ENCODE peak calls at places on chromosomes 4 and X, in nine cellular contexts. N is kidney, R is dorsolateral prefrontal cortex, A is fibroblast of mammary gland, F is fibroblast of pulmonary artery, B is transverse colon, Y is heart left ventricle, M is neural progenitor cell, W is left ventricle myocardium inferior. I is an unnamed sample.

GRCh38 chrX:106606583-106606982 is 5.2 kb upstream of the RADX start:
- DNase-seq in N (no peak), R (no peak), A (peak), F (peak), B (no peak), Y (no peak), M (no peak), W (no peak), I (no peak)

GRCh38 chrX:149314031-149314430 is 191.1 kb downstream of the IDS start:
- DNase-seq in N (no peak), R (no peak), A (peak), F (peak), B (no peak), Y (no peak), M (no peak), W (no peak), I (no peak)

GRCh38 chr4:73653695-73654106 is 33.5 kb upstream of the RASSF6 start:
- DNase-seq in N (no peak), R (no peak), A (peak), F (peak), B (peak), Y (no peak), M (peak), W (no peak), I (peak)

GRCh38 chr4:57490520-57490919 is 380.3 kb upstream of the IGFBP7 start:
- DNase-seq in N (peak), R (no peak), A (no peak), F (peak), B (no peak), Y (peak), M (no peak), W (no peak), I (no peak)

GRCh38 chr4:17055788-17056187 is 157.3 kb upstream of the LDB2 start:
- DNase-seq in N (no peak), R (peak), A (peak), F (peak), B (no peak), Y (no peak), M (no peak), W (no peak), I (peak)

GRCh38 chr4:45855857-45856256 is 268.0 kb downstream of the GABRG1 start:
- DNase-seq in N (no peak), R (no peak), A (no peak), F (no peak), B (no peak), Y (no peak), M (no peak), W (no peak), I (no peak)

GRCh38 chr4:33067221-33067620 is 2347.1 kb downstream of the PCDH7 start:
- DNase-seq in N (no peak), R (no peak), A (peak), F (no peak), B (no peak), Y (no peak), M (no peak), W (no peak), I (no peak)

GRCh38 chrX:71604141-71604540 is 14.2 kb downstream of the CXCR3 start:
- DNase-seq in N (no peak), R (no peak), A (peak), F (peak), B (no peak), Y (no peak), M (no peak), W (no peak), I (no peak)

GRCh38 chr4:103050736-103051436 is 25.7 kb downstream of the SLC9B2 start:
- DNase-seq in N (no peak), R (no peak), A (peak), F (no peak), B (no peak), Y (no peak), M (no peak), W (no peak), I (no peak)

GRCh38 chr4:111792592-111792991 is 352.7 kb upstream of the FAM241A start:
- DNase-seq in N (no peak), R (no peak), A (no peak), F (no peak), B (no peak), Y (no peak), M (no peak), W (no peak), I (no peak)

GRCh38 chrX:43756076-43756475 is 100.0 kb downstream of the MAOA start:
- DNase-seq in N (no peak), R (no peak), A (no peak), F (no peak), B (no peak), Y (no peak), M (no peak), W (no peak), I (no peak)

GRCh38 chr4:16199132-16199531 is 27.1 kb downstream of the TAPT1 start:
- DNase-seq in N (no peak), R (no peak), A (peak), F (peak), B (no peak), Y (no peak), M (peak), W (no peak), I (peak)

GRCh38 chr4:8922481-8922880 is 50.8 kb upstream of the HMX1 start:
- DNase-seq in N (no peak), R (no peak), A (no peak), F (no peak), B (no peak), Y (no peak), M (no peak), W (no peak), I (no peak)

GRCh38 chr4:67896421-67897065 is 12.7 kb upstream of the TMPRSS11D start:
- DNase-seq in N (no peak), R (no peak), A (no peak), F (no peak), B (no peak), Y (no peak), M (no peak), W (no peak), I (no peak)

GRCh38 chr4:96183630-96184029 is 343.7 kb downstream of the PDHA2 start:
- DNase-seq in N (no peak), R (no peak), A (no peak), F (no peak), B (no peak), Y (no peak), M (no peak), W (no peak), I (no peak)

GRCh38 chrX:123803331-123803983 is 56.4 kb upstream of the XIAP start:
- DNase-seq in N (no peak), R (peak), A (peak), F (peak), B (no peak), Y (no peak), M (no peak), W (no peak), I (peak)

GRCh38 chrX:44903107-44903506 is 30.1 kb downstream of the KDM6A start:
- DNase-seq in N (no peak), R (no peak), A (peak), F (peak), B (no peak), Y (no peak), M (no peak), W (no peak), I (peak)

GRCh38 chrX:123648028-123648810 is 84.6 kb downstream of the THOC2 start:
- DNase-seq in N (peak), R (no peak), A (peak), F (peak), B (peak), Y (no peak), M (peak), W (no peak), I (peak)

GRCh38 chr4:103012085-103012484 is 7.4 kb downstream of the SLC9B1 start:
- DNase-seq in N (no peak), R (no peak), A (peak), F (peak), B (no peak), Y (no peak), M (no peak), W (no peak), I (no peak)

GRCh38 chr4:5976431-5976830 is 41.8 kb downstream of the C4orf50 start:
- DNase-seq in N (peak), R (peak), A (no peak), F (no peak), B (no peak), Y (no peak), M (no peak), W (no peak), I (no peak)

GRCh38 chr4:184331155-184331995 is 113.7 kb upstream of the ENPP6 start:
- DNase-seq in N (no peak), R (no peak), A (no peak), F (no peak), B (peak), Y (peak), M (no peak), W (no peak), I (no peak)

GRCh38 chrX:150525061-150525919 is 43.1 kb upstream of the MTM1 start:
- DNase-seq in N (no peak), R (peak), A (no peak), F (no peak), B (no peak), Y (peak), M (no peak), W (peak), I (no peak)

GRCh38 chrX:31279359-31279758 is 207.5 kb upstream of the FTHL17 start:
- DNase-seq in N (no peak), R (no peak), A (peak), F (peak), B (no peak), Y (no peak), M (peak), W (no peak), I (peak)

GRCh38 chr4:146478009-146478408 is 43.7 kb downstream of the SLC10A7 start:
- DNase-seq in N (no peak), R (no peak), A (no peak), F (no peak), B (no peak), Y (no peak), M (peak), W (no peak), I (no peak)

GRCh38 chrX:110915120-110915519 is 119.5 kb upstream of the CHRDL1 start:
- DNase-seq in N (no peak), R (no peak), A (peak), F (peak), B (no peak), Y (no peak), M (no peak), W (no peak), I (no peak)

GRCh38 chrX:44010626-44011025 is 37.4 kb upstream of the NDP start:
- DNase-seq in N (no peak), R (no peak), A (no peak), F (no peak), B (no peak), Y (no peak), M (no peak), W (no peak), I (no peak)

GRCh38 chrX:19886375-19886774 is 1.0 kb downstream of the SH3KBP1 start:
- DNase-seq in N (no peak), R (no peak), A (no peak), F (no peak), B (no peak), Y (no peak), M (peak), W (no peak), I (no peak)

GRCh38 chr4:15434086-15434485 is 6.3 kb downstream of the C1QTNF7 start:
- DNase-seq in N (no peak), R (no peak), A (peak), F (peak), B (no peak), Y (no peak), M (no peak), W (no peak), I (no peak)

GRCh38 chr4:7815562-7815961 is 124.1 kb downstream of the AFAP1 start:
- DNase-seq in N (no peak), R (no peak), A (peak), F (peak), B (no peak), Y (no peak), M (no peak), W (no peak), I (no peak)

GRCh38 chr4:17347445-17347844 is 164.4 kb downstream of the QDPR start:
- DNase-seq in N (no peak), R (no peak), A (peak), F (peak), B (no peak), Y (no peak), M (peak), W (no peak), I (peak)

GRCh38 chr4:182975806-182976205 is 58.6 kb upstream of the DCTD start:
- DNase-seq in N (no peak), R (no peak), A (peak), F (peak), B (no peak), Y (no peak), M (no peak), W (no peak), I (peak)

GRCh38 chr4:108006361-108006760 is 16.7 kb downstream of the HADH start:
- DNase-seq in N (no peak), R (no peak), A (no peak), F (no peak), B (no peak), Y (no peak), M (no peak), W (no peak), I (no peak)

GRCh38 chr4:42015438-42015837 is 25.1 kb downstream of the SLC30A9 start:
- DNase-seq in N (no peak), R (no peak), A (no peak), F (no peak), B (no peak), Y (no peak), M (no peak), W (no peak), I (no peak)

GRCh38 chrX:134733595-134733994 is 75.3 kb upstream of the PLAC1 start:
- DNase-seq in N (no peak), R (no peak), A (no peak), F (no peak), B (no peak), Y (no peak), M (no peak), W (no peak), I (no peak)

GRCh38 chr4:156388826-156389225 is 435.2 kb upstream of the CTSO start:
- DNase-seq in N (no peak), R (no peak), A (peak), F (peak), B (no peak), Y (no peak), M (no peak), W (no peak), I (no peak)

GRCh38 chr4:156396534-156396933 is 442.9 kb upstream of the CTSO start:
- DNase-seq in N (no peak), R (no peak), A (no peak), F (no peak), B (no peak), Y (no peak), M (no peak), W (no peak), I (no peak)

GRCh38 chr4:156391297-156391653 is 437.6 kb upstream of the CTSO start:
- DNase-seq in N (no peak), R (no peak), A (no peak), F (no peak), B (no peak), Y (no peak), M (no peak), W (no peak), I (no peak)

GRCh38 chr4:156390599-156391296 is 437.1 kb upstream of the CTSO start:
- DNase-seq in N (no peak), R (no peak), A (peak), F (peak), B (no peak), Y (no peak), M (no peak), W (no peak), I (no peak)
- H3K4me3 ChIP-seq in N (no peak), R (no peak), A (no peak), F (no peak), B (no peak), Y (no peak), M (no peak), W (no peak), I (no peak)

DNA sequence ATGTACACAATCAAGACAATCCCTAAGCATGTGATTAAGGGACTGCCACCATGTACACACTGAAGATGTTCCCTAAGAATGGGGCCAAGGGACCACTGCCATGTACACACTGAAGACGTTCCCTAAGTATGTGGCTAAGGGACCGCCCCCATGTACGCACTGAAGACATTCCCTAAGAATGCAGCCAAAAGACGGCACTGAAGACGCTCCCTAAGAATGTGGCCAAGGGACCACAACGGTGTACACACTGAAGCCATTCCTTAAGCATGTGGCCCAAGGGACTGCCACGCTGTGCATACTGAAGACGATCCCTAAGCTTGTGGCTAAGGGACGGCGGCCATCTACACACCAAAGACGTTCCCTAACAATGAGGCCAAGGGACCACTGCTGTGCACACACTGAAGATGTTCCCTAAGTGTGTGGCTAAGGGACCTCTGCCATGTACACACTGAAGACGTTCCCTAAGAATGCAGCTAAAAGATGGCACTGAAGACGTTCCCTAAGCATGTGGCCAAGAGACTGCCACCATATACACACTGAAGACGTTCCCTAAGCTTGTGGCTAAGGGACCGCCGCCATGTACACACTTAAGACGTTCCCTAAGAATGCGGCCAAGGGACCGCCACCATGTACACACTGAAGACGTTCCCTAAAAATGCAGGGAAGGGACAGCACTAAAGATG is 26.4 kb downstream of the DHRSX start:
- DNase-seq in N (no peak), R (peak), A (no peak), F (no peak), B (no peak), Y (no peak), M (peak), W (no peak), I (no peak)
- H3K4me3 ChIP-seq in N (no peak), R (no peak), A (no peak), F (no peak), B (no peak), Y (no peak), M (no peak), W (no peak), I (no peak)

GRCh38 chr4:173494013-173494970 is 35.7 kb downstream of the HAND2 start:
- DNase-seq in N (no peak), R (peak), A (peak), F (peak), B (peak), Y (peak), M (peak), W (peak), I (peak)
- H3K4me3 ChIP-seq in N (peak), R (peak), A (peak), F (peak), B (no peak), Y (peak), M (peak), W (peak), I (peak)

DNA sequence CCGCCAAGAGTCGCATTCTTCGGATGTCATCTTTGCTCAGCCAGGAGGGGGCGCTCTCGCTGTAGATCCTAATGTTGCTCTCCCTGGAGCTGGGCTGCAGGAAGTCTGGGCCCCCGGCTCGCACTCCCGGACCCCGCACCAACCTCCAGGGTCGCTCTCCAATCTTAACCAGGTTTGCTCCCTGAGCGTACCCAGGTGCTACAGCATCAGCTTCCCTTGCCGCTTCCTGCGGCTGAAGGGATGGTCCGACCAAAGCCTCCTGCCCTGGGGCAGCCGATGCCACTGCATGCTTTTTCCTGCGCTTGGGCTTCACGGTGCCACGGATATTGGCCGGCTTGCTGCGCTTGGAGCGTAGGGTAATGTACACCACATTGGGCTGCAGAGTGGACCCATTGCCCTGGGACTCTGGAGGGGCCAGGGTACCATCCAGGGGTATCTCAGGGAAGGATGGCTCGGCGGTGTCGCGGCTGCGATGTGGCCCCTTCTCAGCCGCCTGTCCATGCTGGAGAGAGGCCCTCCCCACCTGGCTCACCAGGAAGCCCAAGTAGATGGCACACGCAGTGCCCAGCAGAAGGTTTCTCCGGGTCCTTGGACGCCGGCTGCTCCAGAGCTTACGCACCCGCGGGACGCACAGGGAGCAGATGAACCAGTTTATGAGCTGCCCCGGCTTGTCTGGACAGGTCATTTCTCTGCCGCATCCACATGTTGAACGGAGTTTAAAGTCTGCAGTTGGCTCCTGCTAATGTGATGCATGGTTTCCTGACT is 2.0 kb downstream of the GASK1B start:
- DNase-seq in N (peak), R (peak), A (peak), F (peak), B (peak), Y (peak), M (no peak), W (peak), I (peak)
- H3K4me3 ChIP-seq in N (peak), R (peak), A (peak), F (peak), B (peak), Y (peak), M (no peak), W (peak), I (peak)

DNA sequence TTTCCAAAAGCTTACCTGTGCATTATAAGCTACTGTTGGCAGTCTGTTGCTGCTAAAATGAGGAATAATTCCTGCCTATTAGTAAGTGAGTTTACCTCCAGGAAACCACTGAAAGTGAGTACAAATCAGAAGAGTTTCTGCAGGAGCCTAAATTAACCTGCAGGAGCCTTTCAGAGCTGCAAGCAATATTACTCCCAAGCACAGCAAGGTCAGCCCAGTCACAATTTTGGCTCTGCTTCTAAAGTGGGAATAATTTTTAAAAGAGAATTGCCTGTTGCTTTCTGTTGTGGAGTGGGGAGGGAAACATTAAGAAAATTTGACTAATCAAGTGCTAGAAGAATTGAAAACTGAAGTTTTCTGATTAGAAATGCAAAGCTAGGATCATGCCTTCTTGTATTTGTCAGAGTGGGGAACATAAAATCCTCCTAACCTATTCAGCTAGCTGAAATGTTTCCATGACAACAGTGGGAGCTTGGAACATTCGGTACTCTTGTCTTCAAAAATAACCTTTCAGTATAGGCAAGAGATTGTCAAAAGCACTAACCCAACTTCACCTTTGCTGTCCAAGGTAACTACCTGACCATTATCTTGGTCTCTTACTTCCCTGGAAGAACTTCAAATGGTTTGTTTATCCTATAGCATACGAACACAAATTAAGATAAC is 193.1 kb downstream of the COMMD8 start:
- DNase-seq in N (no peak), R (no peak), A (no peak), F (no peak), B (no peak), Y (no peak), M (peak), W (no peak), I (no peak)
- H3K4me3 ChIP-seq in N (no peak), R (no peak), A (no peak), F (no peak), B (no peak), Y (no peak), M (no peak), W (no peak), I (no peak)

GRCh38 chrX:6226646-6227444 is 1.8 kb downstream of the NLGN4X start:
- DNase-seq in N (peak), R (peak), A (no peak), F (no peak), B (no peak), Y (peak), M (peak), W (peak), I (no peak)
- H3K4me3 ChIP-seq in N (no peak), R (peak), A (no peak), F (no peak), B (peak), Y (peak), M (peak), W (peak), I (no peak)

GRCh38 chrX:121114691-121115090 is 67.3 kb downstream of the GLUD2 start:
- DNase-seq in N (no peak), R (no peak), A (peak), F (no peak), B (no peak), Y (no peak), M (no peak), W (no peak), I (no peak)
- H3K4me3 ChIP-seq in N (no peak), R (no peak), A (no peak), F (no peak), B (no peak), Y (no peak), M (no peak), W (no peak), I (no peak)

I was measured in endothelial cell of umbilical vein.